ENCODE peak calls at places on chromosomes 1 and 21, in eight cellular contexts. P is AG04450; V is ovary; X is activated T-helper 1 cell treated with anti-CD3 and anti-CD28 coated beads, Interleukin-12 subunit alpha, Interleukin-12 subunit beta, Interleukin-2, Interleukin-4 antibody, amounts not matched to agents 30 ng/mL and 10 ng/mL and 1 ng/mL, durations not matched to agents 14 hours and 24 hours and 36 hours; Y is fibroblast of the conjunctiva; A is erythroblast; H is PC-3; K is naive thymus-derived CD8-positive, alpha-beta T cell. I is an unnamed sample.

GRCh38 chr1:8330271-8331125 is 12.6 kb downstream of the SLC45A1 start:
- DNase-seq in P (no peak), V (no peak), X (no peak), Y (no peak), A (no peak), H (no peak), K (no peak), I (no peak)

GRCh38 chr1:44617703-44618029 is 56.6 kb downstream of the TMEM53 start:
- DNase-seq in P (no peak), V (no peak), X (no peak), Y (no peak), A (no peak), H (no peak), K (no peak), I (no peak)

GRCh38 chr1:200433586-200433985 is 23.8 kb upstream of the ZNF281 start:
- DNase-seq in P (no peak), V (no peak), X (no peak), Y (no peak), A (no peak), H (no peak), K (no peak), I (no peak)

GRCh38 chr1:43205671-43206070 is 33.5 kb downstream of the CFAP57 start:
- DNase-seq in P (peak), V (no peak), X (no peak), Y (no peak), A (no peak), H (peak), K (no peak), I (no peak)

GRCh38 chr1:242623751-242624150 is 99.3 kb upstream of the PLD5 start:
- DNase-seq in P (no peak), V (no peak), X (no peak), Y (no peak), A (no peak), H (no peak), K (no peak), I (no peak)

GRCh38 chr21:29248124-29248523 is 50.6 kb upstream of the BACH1 start:
- DNase-seq in P (no peak), V (no peak), X (no peak), Y (no peak), A (no peak), H (no peak), K (no peak), I (no peak)

GRCh38 chr1:245099401-245099800 is 55.4 kb upstream of the KIF26B start:
- DNase-seq in P (no peak), V (no peak), X (no peak), Y (no peak), A (no peak), H (no peak), K (no peak), I (no peak)

GRCh38 chr1:217889401-217889800 is 258.3 kb downstream of the SPATA17 start:
- DNase-seq in P (no peak), V (no peak), X (no peak), Y (no peak), A (peak), H (peak), K (no peak), I (no peak)

GRCh38 chr1:153636312-153636711 is 2.4 kb downstream of the CHTOP start:
- DNase-seq in P (no peak), V (no peak), X (no peak), Y (no peak), A (no peak), H (no peak), K (no peak), I (no peak)

GRCh38 chr1:93694833-93695232 is 13.2 kb upstream of the BCAR3 start:
- DNase-seq in P (no peak), V (no peak), X (no peak), Y (no peak), A (no peak), H (peak), K (no peak), I (no peak)

GRCh38 chr1:8167936-8168335 is 141.8 kb upstream of the ERRFI1 start:
- DNase-seq in P (no peak), V (no peak), X (no peak), Y (no peak), A (no peak), H (no peak), K (no peak), I (no peak)

GRCh38 chr1:106222415-106222814 is 834.1 kb upstream of the PRMT6 start:
- DNase-seq in P (no peak), V (no peak), X (no peak), Y (no peak), A (no peak), H (peak), K (no peak), I (no peak)

GRCh38 chr1:118987431-118988185 is 535 bp downstream of the TBX15 start:
- DNase-seq in P (no peak), V (no peak), X (no peak), Y (no peak), A (no peak), H (no peak), K (no peak), I (no peak)

GRCh38 chr1:43867946-43868740 is 65.5 kb upstream of the ARTN start:
- DNase-seq in P (no peak), V (no peak), X (no peak), Y (peak), A (peak), H (peak), K (no peak), I (no peak)

GRCh38 chr1:213414346-213414745 is 363.3 kb downstream of the RPS6KC1 start:
- DNase-seq in P (no peak), V (no peak), X (no peak), Y (no peak), A (no peak), H (no peak), K (no peak), I (no peak)

GRCh38 chr1:214854126-214854875 is 228.2 kb upstream of the KCNK2 start:
- DNase-seq in P (no peak), V (no peak), X (no peak), Y (no peak), A (no peak), H (no peak), K (no peak), I (no peak)

GRCh38 chr1:117657031-117657430 is 51.2 kb downstream of the TENT5C start:
- DNase-seq in P (peak), V (no peak), X (no peak), Y (peak), A (peak), H (peak), K (no peak), I (no peak)

GRCh38 chr1:65531972-65532570 is 111.6 kb downstream of the LEPR start:
- DNase-seq in P (no peak), V (no peak), X (no peak), Y (no peak), A (no peak), H (no peak), K (no peak), I (no peak)

GRCh38 chr21:36209626-36210171 is 53.1 kb downstream of the DOP1B start:
- DNase-seq in P (peak), V (no peak), X (peak), Y (peak), A (peak), H (peak), K (peak), I (peak)

GRCh38 chr1:210674151-210674550 is 345.4 kb downstream of the HHAT start:
- DNase-seq in P (no peak), V (no peak), X (no peak), Y (no peak), A (no peak), H (no peak), K (no peak), I (no peak)